ENCODE peak calls at places on chromosomes 5 and 9, in nine cellular contexts. Y is tibial nerve, D is transverse colon, B is breast epithelium, C is A549, E is uterus, A is stomach, G is endothelial cell of umbilical vein, O is suprapubic skin. M is an unnamed sample.

GRCh38 chr5:143215685-143216084 is 187.8 kb downstream of the NR3C1 start:
- DNase-seq in O (no peak), E (no peak), C (no peak), Y (no peak), D (no peak), A (no peak), G (no peak), B (no peak), M (no peak)

GRCh38 chr5:39399135-39400036 is 25.4 kb downstream of the DAB2 start:
- DNase-seq in C (peak), G (peak), A (no peak), O (no peak), D (no peak), Y (no peak), E (peak), B (no peak), M (peak)

GRCh38 chr5:179858241-179858585 is 404 bp downstream of the MRNIP start:
- DNase-seq in E (no peak), O (no peak), B (no peak), G (no peak), C (peak), A (peak), Y (no peak), D (peak), M (no peak)

GRCh38 chr5:60356716-60357115 is 343.2 kb downstream of the DEPDC1B start:
- DNase-seq in Y (no peak), A (no peak), G (no peak), B (no peak), C (no peak), O (no peak), E (no peak), D (no peak), M (no peak)

GRCh38 chr9:88777498-88778312 is 213.6 kb upstream of the S1PR3 start:
- DNase-seq in E (peak), B (no peak), Y (no peak), O (no peak), D (no peak), C (no peak), A (no peak), G (peak), M (no peak)

GRCh38 chr5:31706186-31706585 is 67.3 kb downstream of the PDZD2 start:
- DNase-seq in D (no peak), G (no peak), A (no peak), O (no peak), B (no peak), Y (no peak), C (no peak), E (no peak), M (no peak)

GRCh38 chr9:107138261-107138992 is 144.7 kb upstream of the RAD23B start:
- DNase-seq in C (no peak), E (no peak), G (no peak), D (no peak), O (no peak), B (no peak), Y (no peak), A (no peak), M (no peak)

GRCh38 chr5:140926211-140926902 is at the start of gene PCDHAC1:
- DNase-seq in D (peak), B (peak), Y (peak), A (peak), G (peak), C (peak), O (peak), E (peak), M (peak)

GRCh38 chr9:5446451-5447236 is 3.7 kb upstream of the CD274 start:
- DNase-seq in C (no peak), A (no peak), O (no peak), E (no peak), D (no peak), B (no peak), Y (no peak), G (no peak), M (no peak)

GRCh38 chr9:89149726-89150125 is 28.9 kb downstream of the SHC3 start:
- DNase-seq in O (no peak), D (no peak), C (peak), B (no peak), E (no peak), Y (no peak), A (no peak), G (no peak), M (no peak)

GRCh38 chr9:7935666-7936065 is 136.1 kb upstream of the DMAC1 start:
- DNase-seq in D (no peak), B (no peak), G (no peak), E (no peak), C (no peak), Y (no peak), O (no peak), A (no peak), M (no peak)

GRCh38 chr9:68847765-68848164 is 142.7 kb downstream of the PIP5K1B start:
- DNase-seq in O (no peak), B (no peak), E (no peak), A (no peak), Y (no peak), D (no peak), G (no peak), C (no peak), M (no peak)

GRCh38 chr5:67082941-67083340 is 113.7 kb downstream of the CD180 start:
- DNase-seq in A (no peak), Y (no peak), C (no peak), E (no peak), D (no peak), O (no peak), B (no peak), G (peak), M (no peak)

DNA sequence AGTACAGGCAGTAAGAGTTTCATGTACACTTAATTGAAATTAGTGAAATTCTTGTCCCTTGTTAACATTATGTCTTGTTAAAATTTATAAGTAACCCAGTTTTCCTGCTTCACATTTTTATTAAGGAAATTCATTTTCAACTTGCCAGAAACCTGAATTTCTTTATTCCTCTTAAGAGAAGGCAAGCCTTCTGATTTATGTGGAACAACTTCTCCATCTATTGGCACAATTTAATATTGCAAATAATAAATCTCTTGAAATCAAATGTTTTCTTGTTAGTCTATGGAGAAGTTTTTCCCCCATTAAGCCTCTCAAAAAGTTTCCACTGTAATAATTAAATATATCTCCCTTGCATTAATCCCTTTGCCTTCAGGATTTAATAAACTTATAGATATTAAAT is 33.8 kb upstream of the ACO1 start:
- DNase-seq in B (no peak), D (no peak), E (no peak), G (peak), Y (no peak), O (no peak), A (no peak), C (peak), M (no peak)
- TF ChIP-seq CTCF in B (no peak), D (no peak), E (peak), G (no peak), Y (peak), O (peak), A (no peak), C (peak), M (peak)

GRCh38 chr5:174724484-174725260 is at the start of gene MSX2:
- DNase-seq in G (peak), E (peak), D (peak), B (peak), O (peak), A (peak), Y (peak), C (peak), M (peak)
- TF ChIP-seq POLR2A in G (no peak), E (peak), D (peak), B (peak), O (peak), A (no peak), Y (no peak), C (peak), M (peak)

GRCh38 chr5:77628840-77629552 is 9.5 kb downstream of the OTP start:
- DNase-seq in B (no peak), O (no peak), Y (no peak), C (no peak), G (no peak), D (no peak), E (no peak), A (no peak), M (no peak)

GRCh38 chr5:77631166-77631582 is 7.3 kb downstream of the OTP start:
- DNase-seq in D (no peak), B (no peak), G (no peak), E (no peak), O (no peak), Y (no peak), C (no peak), A (no peak), M (no peak)

GRCh38 chr5:77632526-77633268 is 5.8 kb downstream of the OTP start:
- DNase-seq in Y (no peak), A (no peak), O (no peak), G (no peak), E (no peak), C (no peak), D (no peak), B (no peak), M (no peak)

GRCh38 chr5:77629553-77630245 is 8.8 kb downstream of the OTP start:
- DNase-seq in G (no peak), Y (no peak), C (no peak), A (no peak), E (no peak), D (no peak), O (no peak), B (no peak), M (no peak)

GRCh38 chr5:77630246-77631165 is 8.0 kb downstream of the OTP start:
- DNase-seq in B (no peak), E (no peak), A (peak), C (peak), D (peak), O (no peak), Y (no peak), G (no peak), M (no peak)
- TF ChIP-seq CTCF in B (no peak), E (no peak), A (no peak), C (no peak), D (no peak), O (peak), Y (no peak), G (no peak), M (no peak)

DNA sequence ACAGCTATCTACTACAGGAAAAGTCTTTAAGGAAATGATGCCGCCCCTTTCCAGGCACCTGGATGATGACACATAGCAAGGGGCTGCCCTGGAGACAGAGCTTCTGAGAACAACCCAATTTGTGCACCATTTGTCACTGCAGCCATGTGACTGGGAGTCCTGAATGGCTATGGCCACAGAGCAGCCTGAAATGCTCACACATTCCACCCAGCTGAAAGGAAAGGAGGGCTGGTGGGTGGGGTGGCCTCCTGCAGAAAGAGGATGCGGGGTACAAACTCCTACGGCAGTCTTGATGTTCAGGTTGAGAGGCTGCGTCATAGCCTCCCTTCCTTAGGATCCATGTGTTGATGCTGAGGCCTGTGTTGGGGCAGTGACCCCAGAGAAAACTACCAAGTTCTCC is 70.2 kb upstream of the FSTL4 start:
- DNase-seq in A (peak), D (no peak), B (no peak), E (no peak), C (no peak), O (peak), G (no peak), Y (no peak), M (no peak)
- TF ChIP-seq POLR2A in A (no peak), D (no peak), B (no peak), E (no peak), C (no peak), O (no peak), G (no peak), Y (no peak), M (no peak)

GRCh38 chr9:123412171-123412820 is 56.3 kb downstream of the CRB2 start:
- DNase-seq in O (no peak), G (no peak), E (no peak), A (no peak), C (no peak), B (no peak), Y (no peak), D (no peak), M (no peak)
- TF ChIP-seq CTCF in O (no peak), G (no peak), E (no peak), A (no peak), C (no peak), B (no peak), Y (no peak), D (no peak), M (no peak)

GRCh38 chr9:34126207-34127034 is at the start of gene DCAF12:
- DNase-seq in D (peak), G (peak), Y (peak), B (peak), C (peak), A (peak), O (peak), E (peak), M (peak)
- TF ChIP-seq POLR2A in D (peak), G (peak), Y (peak), B (peak), C (peak), A (no peak), O (peak), E (peak), M (peak)

GRCh38 chr9:86275962-86276361 is 6.4 kb downstream of the ISCA1 start:
- DNase-seq in C (no peak), A (no peak), O (no peak), E (no peak), D (no peak), B (no peak), G (no peak), Y (no peak), M (no peak)
- TF ChIP-seq CTCF in C (no peak), A (no peak), O (no peak), E (no peak), D (no peak), B (no peak), G (no peak), Y (no peak), M (no peak)

GRCh38 chr5:56706504-56706903 is 108.8 kb upstream of the MAP3K1 start:
- DNase-seq in E (no peak), G (no peak), C (no peak), D (no peak), A (no peak), B (no peak), O (no peak), Y (no peak), M (no peak)
- TF ChIP-seq POLR2A in E (no peak), G (no peak), C (no peak), D (no peak), A (no peak), B (no peak), O (no peak), Y (no peak), M (no peak)